ENCODE peak calls at places on chromosomes 3 and 15, in ten cellular contexts. P is stimulated activated CD8-positive, alpha-beta memory T cell treated with anti-CD3 and anti-CD28 coated beads, Interleukin-7, amount 100 ng/mL, for 1 hour; Q is kidney tubule cell; G is HuH-7; T is endodermal cell; I is T-cell; Z is stimulated activated CD4-positive, alpha-beta T cell treated with anti-CD3 and anti-CD28 coated beads, Interleukin-4, amount 100 ng/mL, for 1 hour; K is mucosa of descending colon; H is neuronal stem cell; R is stimulated activated effector memory CD8-positive, alpha-beta T cell treated with anti-CD3 and anti-CD28 coated beads, Interleukin-12 subunit alpha, Interleukin-12 subunit beta, amount 100 ng/mL, for 72 hours. S is an unnamed sample.

GRCh38 chr15:39919740-39920509 is at the start of gene GPR176:
- DNase-seq in I (peak; percentile 19), R (no peak), K (peak; percentile 14), T (peak; percentile 84), H (peak; percentile 49), Z (peak; percentile 32), G (no peak), Q (peak; percentile 87), P (no peak), S (peak; percentile 25)

GRCh38 chr3:84961492-84962255 is 2.9 kb downstream of the CADM2 start:
- DNase-seq in G (no peak), I (no peak), P (no peak), Q (no peak), Z (no peak), R (no peak), T (peak; percentile 69), K (no peak), H (no peak), S (no peak)

GRCh38 chr3:16067837-16068471 is 106.5 kb upstream of the GALNT15 start:
- DNase-seq in G (no peak), P (no peak), R (no peak), T (no peak), Q (peak; percentile 47), H (no peak), Z (no peak), I (no peak), K (no peak), S (no peak)

GRCh38 chr3:119543147-119543546 is 16.3 kb downstream of the CD80 start:
- DNase-seq in R (no peak), Z (no peak), K (no peak), H (no peak), Q (no peak), I (no peak), T (no peak), P (no peak), G (no peak), S (no peak)

GRCh38 chr3:153290278-153291015 is 128.4 kb downstream of the RAP2B start:
- DNase-seq in R (no peak), P (no peak), I (no peak), K (peak; percentile 25), H (no peak), Z (no peak), Q (peak; percentile 9), G (no peak), T (no peak), S (no peak)

GRCh38 chr3:58237940-58238681 is 519 bp downstream of the ABHD6 start:
- DNase-seq in R (peak; percentile 25), P (peak; percentile 28), K (peak; percentile 69), Q (peak; percentile 30), T (peak; percentile 77), Z (peak; percentile 31), G (peak; percentile 29), I (peak; percentile 11), H (peak; percentile 29), S (peak; percentile 44)

GRCh38 chr3:152466784-152467183 is 198.1 kb downstream of the MBNL1 start:
- DNase-seq in T (no peak), Q (peak; percentile 30), G (no peak), R (no peak), P (no peak), H (no peak), K (no peak), Z (no peak), I (no peak), S (no peak)

GRCh38 chr15:79399591-79399990 is 32.5 kb upstream of the MINAR1 start:
- DNase-seq in P (no peak), H (no peak), G (no peak), R (no peak), T (no peak), Z (no peak), K (no peak), I (no peak), Q (no peak), S (no peak)

GRCh38 chr15:85751731-85752421 is 42.8 kb downstream of the KLHL25 start:
- DNase-seq in Z (no peak), R (no peak), T (peak; percentile 86), K (no peak), I (no peak), G (no peak), Q (no peak), H (peak; percentile 63), P (no peak), S (no peak)

GRCh38 chr3:124826703-124827102 is 60.5 kb downstream of the ITGB5 start:
- DNase-seq in K (no peak), R (no peak), G (no peak), T (peak; percentile 81), Z (no peak), H (no peak), I (no peak), Q (peak; percentile 56), P (no peak), S (no peak)

GRCh38 chr3:98734737-98735136 is 28.4 kb upstream of the ST3GAL6 start:
- DNase-seq in Z (no peak), I (no peak), Q (no peak), R (no peak), T (no peak), H (no peak), K (no peak), G (no peak), P (no peak), S (no peak)

GRCh38 chr3:146803746-146804145 is 198.6 kb upstream of the PLSCR5 start:
- DNase-seq in R (no peak), H (no peak), I (no peak), T (no peak), P (no peak), K (no peak), Z (no peak), G (no peak), Q (no peak), S (peak; percentile 8)

GRCh38 chr3:61832375-61833229 is 271.2 kb downstream of the PTPRG start:
- DNase-seq in H (no peak), P (no peak), Q (no peak), K (no peak), T (no peak), Z (no peak), I (no peak), G (no peak), R (no peak), S (no peak)

GRCh38 chr3:61979645-61980430 is 393.5 kb downstream of the FEZF2 start:
- DNase-seq in Z (no peak), P (no peak), K (no peak), G (no peak), I (no peak), H (no peak), R (no peak), Q (peak; percentile 82), T (no peak), S (no peak)

GRCh38 chr3:141326123-141326522 is 42.2 kb upstream of the ZBTB38 start:
- DNase-seq in Q (peak; percentile 70), P (no peak), T (no peak), R (no peak), G (no peak), K (peak; percentile 72), H (no peak), I (no peak), Z (no peak), S (no peak)

GRCh38 chr15:31522056-31522455 is 195.4 kb downstream of the KLF13 start:
- DNase-seq in H (no peak), K (no peak), T (no peak), I (no peak), Q (no peak), G (no peak), P (no peak), R (no peak), Z (no peak), S (no peak)

GRCh38 chr3:159882784-159883779 is 105.6 kb upstream of the IL12A start:
- DNase-seq in Q (peak; percentile 39), P (no peak), Z (no peak), G (no peak), R (no peak), H (no peak), I (no peak), T (no peak), K (no peak), S (no peak)

GRCh38 chr3:183306798-183307671 is 54.0 kb downstream of the B3GNT5 start:
- DNase-seq in Z (peak; percentile 15), I (peak; percentile 3), Q (peak; percentile 98), R (peak; percentile 6), P (no peak), K (peak; percentile 97), G (peak; percentile 32), T (no peak), H (no peak), S (peak; percentile 33)

GRCh38 chr3:64131755-64132154 is 93.5 kb downstream of the PRICKLE2 start:
- DNase-seq in G (no peak), Q (no peak), P (no peak), R (no peak), T (no peak), I (no peak), Z (no peak), K (no peak), H (no peak), S (no peak)

GRCh38 chr15:66862878-66863335 is 160.9 kb downstream of the SMAD6 start:
- DNase-seq in H (peak; percentile 82), I (peak; percentile 66), G (peak; percentile 78), Z (peak; percentile 74), K (peak; percentile 88), Q (peak; percentile 82), R (peak; percentile 77), T (peak; percentile 95), P (peak; percentile 49), S (peak; percentile 82)

GRCh38 chr3:128278761-128279593 is 125.7 kb downstream of the EEFSEC start:
- DNase-seq in R (no peak), I (no peak), H (peak; percentile 26), K (peak; percentile 21), G (no peak), T (peak; percentile 72), P (no peak), Z (no peak), Q (no peak), S (peak; percentile 50)

GRCh38 chr3:193730498-193730897 is 137.5 kb downstream of the OPA1 start:
- DNase-seq in H (no peak), T (peak; percentile 45), P (no peak), I (no peak), K (no peak), G (no peak), Q (no peak), R (no peak), Z (no peak), S (no peak)

GRCh38 chr3:43217206-43217605 is 69.1 kb upstream of the SNRK start:
- DNase-seq in R (no peak), K (no peak), H (no peak), Q (no peak), Z (no peak), T (no peak), I (no peak), P (no peak), G (no peak), S (no peak)

GRCh38 chr3:94259291-94259690 is 196.4 kb downstream of the NSUN3 start:
- DNase-seq in I (no peak), G (no peak), H (no peak), P (no peak), K (no peak), Q (no peak), R (no peak), Z (no peak), T (peak; percentile 56), S (no peak)

GRCh38 chr3:171417813-171418212 is 42.4 kb downstream of the TNIK start:
- DNase-seq in P (no peak), K (peak; percentile 13), Z (no peak), R (no peak), T (no peak), Q (peak; percentile 47), G (no peak), I (no peak), H (no peak), S (peak; percentile 9)